ENCODE peak calls at places on chromosomes 16 and 17, in four cellular contexts. C is OCI-LY7, Z is upper lobe of right lung, Y is Calu3. M is an unnamed sample.

GRCh38 chr17:31248986-31249385 is 48.1 kb downstream of the OMG start:
- DNase-seq in C (no peak), Z (no peak), Y (no peak), M (no peak)

GRCh38 chr16:86283944-86284343 is 226.4 kb upstream of the FOXF1 start:
- DNase-seq in C (no peak), Z (no peak), Y (no peak), M (no peak)

GRCh38 chr17:72158895-72159885 is 38.4 kb downstream of the SOX9 start:
- DNase-seq in C (no peak), Z (no peak), Y (no peak), M (no peak)

GRCh38 chr17:2203818-2204217 is 99.8 kb downstream of the SMG6 start:
- DNase-seq in C (no peak), Z (no peak), Y (no peak), M (no peak)

GRCh38 chr17:21285164-21286065 is 904 bp downstream of the MAP2K3 start:
- DNase-seq in C (peak), Z (peak), Y (no peak), M (no peak)

GRCh38 chr16:51243836-51244483 is 92.9 kb upstream of the SALL1 start:
- DNase-seq in C (no peak), Z (no peak), Y (peak), M (no peak)

GRCh38 chr16:29745126-29745852 is 501 bp downstream of the C16orf54 start:
- DNase-seq in C (no peak), Z (peak), Y (no peak), M (peak)

GRCh38 chr17:77829871-77830799 is 128.4 kb upstream of the TNRC6C start:
- DNase-seq in C (no peak), Z (peak), Y (no peak), M (peak)

GRCh38 chr16:81798311-81799137 is 19.4 kb downstream of the PLCG2 start:
- DNase-seq in C (peak), Z (peak), Y (no peak), M (no peak)

GRCh38 chr16:22898874-22899348 is 84.9 kb downstream of the HS3ST2 start:
- DNase-seq in C (peak), Z (peak), Y (peak), M (peak)

DNA sequence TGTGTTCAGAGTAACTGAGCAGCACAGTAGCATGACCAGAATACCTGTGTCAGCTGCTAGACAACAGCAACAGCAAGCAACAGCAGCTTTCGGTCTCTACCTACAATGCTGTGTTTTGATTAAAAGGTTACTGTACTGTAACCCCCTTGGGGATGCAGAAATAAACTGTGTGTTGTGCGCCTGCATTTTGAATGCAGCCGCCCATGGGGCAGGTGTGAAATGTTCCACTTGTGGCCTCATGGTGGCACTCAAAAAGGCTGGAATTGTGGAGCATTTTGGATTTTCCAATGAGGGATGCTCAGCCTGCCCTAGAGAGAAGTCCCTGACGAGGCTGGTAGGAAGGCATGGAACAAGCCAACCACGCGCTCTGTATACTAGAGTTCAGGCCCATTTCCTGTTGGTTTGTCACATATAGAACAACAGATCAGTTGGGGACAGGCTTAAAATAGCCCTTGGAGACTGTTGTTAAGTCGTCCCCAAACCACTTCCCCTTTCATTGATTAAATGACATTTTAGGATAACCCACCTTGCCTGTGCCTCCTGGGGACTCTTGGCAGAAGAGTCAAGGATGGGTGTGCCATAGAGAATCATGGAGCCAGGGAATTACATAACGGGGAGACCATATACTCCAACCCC is 27.1 kb downstream of the SCPEP1 start:
- DNase-seq in C (peak), Z (no peak), Y (peak), M (no peak)
- TF ChIP-seq CTCF in C (peak), Z (peak), Y (no peak), M (no peak)

DNA sequence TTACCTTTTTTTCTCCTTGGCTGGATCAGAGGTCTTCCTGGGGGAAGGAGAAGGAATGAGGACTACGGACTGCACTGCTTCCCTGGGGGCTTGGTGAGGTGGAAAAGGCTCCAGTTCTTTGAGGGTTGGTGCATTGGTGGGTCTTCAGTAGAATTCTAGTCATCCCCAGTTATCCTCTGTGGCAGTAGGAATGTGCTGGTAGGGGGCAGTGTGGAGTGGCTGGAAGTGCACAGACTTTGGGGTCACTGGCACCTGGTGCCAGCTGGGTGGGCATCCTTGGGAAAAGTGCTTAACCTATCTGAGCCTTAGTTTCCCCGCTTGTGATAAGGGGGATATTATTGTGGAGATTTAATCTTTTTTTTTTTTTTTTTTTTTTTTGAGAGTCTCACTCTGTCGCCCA is 6.3 kb downstream of the TAC4 start:
- DNase-seq in C (no peak), Z (peak), Y (no peak), M (no peak)
- TF ChIP-seq CTCF in C (peak), Z (no peak), Y (no peak), M (no peak)

DNA sequence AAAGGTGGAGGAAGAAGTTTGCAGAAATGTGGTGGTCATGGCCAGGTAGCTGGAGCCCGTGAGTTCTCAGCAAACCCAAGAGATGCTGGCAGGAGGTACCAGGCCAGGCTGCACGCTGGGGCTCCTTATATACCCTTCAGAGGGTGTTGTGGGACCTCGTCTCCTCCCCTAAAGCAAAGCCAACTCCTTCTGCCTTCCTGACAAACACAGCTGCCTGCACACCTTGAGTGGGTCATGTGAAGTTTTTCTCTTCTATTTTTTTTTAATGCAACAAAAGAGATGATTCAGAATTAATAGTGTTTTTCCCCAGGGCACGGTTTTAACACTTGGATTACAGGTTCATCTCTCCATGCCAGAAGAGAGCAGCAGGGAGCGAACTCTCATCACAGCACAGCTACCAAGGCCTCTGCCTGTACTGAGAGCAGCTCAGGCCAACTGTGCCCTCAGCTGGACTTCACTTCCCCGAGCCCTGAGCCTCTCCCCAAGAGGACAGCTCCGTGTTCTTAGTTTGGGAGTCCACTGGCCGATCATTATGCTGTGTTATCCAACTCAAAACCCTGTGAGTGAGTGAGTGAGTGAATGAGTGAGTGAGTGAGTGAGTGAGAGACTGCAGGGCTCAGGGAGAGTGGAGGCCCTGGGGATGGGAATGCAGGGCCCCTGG is at the start of gene KRT15:
- DNase-seq in C (no peak), Z (no peak), Y (no peak), M (no peak)
- TF ChIP-seq CTCF in C (no peak), Z (no peak), Y (no peak), M (no peak)

DNA sequence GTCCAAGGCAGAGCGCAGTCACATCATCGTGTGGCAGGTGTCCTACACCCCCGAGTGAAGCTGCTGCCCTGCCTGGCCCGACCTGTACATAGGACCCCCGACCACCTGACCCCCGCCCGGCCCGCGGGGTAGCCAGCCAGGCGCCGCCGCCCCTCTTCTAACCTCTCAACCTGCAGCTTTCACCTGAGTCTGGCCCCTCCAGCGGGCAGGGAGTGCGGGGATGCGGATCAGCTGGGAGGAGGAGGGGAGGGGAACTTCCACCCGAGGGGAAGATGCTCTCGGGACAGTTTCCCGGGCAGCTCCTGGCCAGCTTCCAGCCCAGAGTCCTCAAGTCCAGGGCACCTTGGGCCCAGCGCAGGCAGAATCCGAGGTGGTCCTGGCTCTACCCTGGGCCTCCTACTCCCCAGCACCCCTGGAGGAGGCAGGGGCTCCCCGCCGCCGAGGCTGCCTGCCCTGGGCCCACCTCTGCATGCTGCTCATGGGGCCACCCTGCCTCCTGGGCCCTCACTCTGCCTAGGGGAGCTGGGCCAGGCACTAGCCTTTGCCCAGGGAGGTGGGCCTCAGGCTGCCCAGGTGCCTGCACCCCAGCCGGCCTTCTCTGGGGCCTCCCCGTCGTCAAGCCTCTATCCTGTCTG is 2.5 kb downstream of the NME3 start:
- DNase-seq in C (no peak), Z (no peak), Y (no peak), M (no peak)
- TF ChIP-seq CTCF in C (no peak), Z (no peak), Y (no peak), M (no peak)

DNA sequence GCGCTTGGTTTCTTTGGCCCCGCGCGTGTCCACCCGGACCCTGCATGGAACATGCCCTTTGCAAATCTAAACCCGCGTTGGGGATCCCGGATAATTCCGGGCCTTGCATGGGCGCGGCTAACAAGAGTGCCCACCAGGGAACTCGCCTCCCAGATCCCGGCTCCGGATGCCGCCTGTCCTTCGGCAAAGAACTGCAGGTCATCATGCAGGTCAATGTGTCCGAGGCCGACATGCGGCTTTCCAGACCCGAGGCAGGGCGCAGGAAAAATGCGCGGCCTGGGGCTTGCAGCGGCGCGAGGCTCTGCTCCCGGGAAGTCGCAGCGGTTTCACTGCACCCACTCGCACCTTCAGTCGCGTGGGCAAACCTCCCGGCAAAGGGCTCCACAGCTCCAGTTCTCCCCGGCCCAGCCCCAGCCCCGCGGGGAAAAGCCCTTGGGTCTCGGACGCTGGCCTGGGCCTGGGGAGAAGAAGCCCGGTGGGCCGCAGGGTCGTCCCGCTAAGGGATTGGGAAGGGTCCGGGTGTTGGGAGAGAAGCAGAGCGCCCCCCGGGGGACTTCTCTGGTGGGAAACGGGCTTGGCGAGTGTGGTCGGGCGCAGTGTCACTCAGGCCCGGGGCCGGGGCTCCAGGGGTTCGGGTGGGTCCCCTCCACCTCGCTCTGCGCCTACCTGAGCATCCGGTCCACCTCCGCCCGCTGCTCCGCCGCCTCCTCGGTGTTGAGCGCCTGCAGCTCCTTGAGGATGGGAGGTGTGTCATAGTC is 805 bp downstream of the HNF1B start:
- DNase-seq in C (no peak), Z (peak), Y (peak), M (no peak)
- TF ChIP-seq CTCF in C (no peak), Z (no peak), Y (peak), M (no peak)

GRCh38 chr17:64496348-64496785 is 487 bp downstream of the POLG2 start:
- DNase-seq in C (peak), Z (no peak), Y (no peak), M (peak)

GRCh38 chr17:64499805-64500486 is 3.1 kb upstream of the POLG2 start:
- DNase-seq in C (peak), Z (no peak), Y (no peak), M (no peak)

GRCh38 chr17:64496786-64497564 is at the start of gene POLG2:
- DNase-seq in C (peak), Z (peak), Y (peak), M (peak)

GRCh38 chr17:64498308-64499203 is 1.7 kb upstream of the POLG2 start:
- DNase-seq in C (no peak), Z (no peak), Y (no peak), M (no peak)

GRCh38 chr17:64497565-64498035 is 746 bp upstream of the POLG2 start:
- DNase-seq in C (no peak), Z (no peak), Y (no peak), M (no peak)
- TF ChIP-seq CTCF in C (peak), Z (no peak), Y (no peak), M (peak)